ENCODE peak calls at places on chromosomes 2 and 18, in five cellular contexts. One of them, this sample, is unnamed.
A peak's percentile ranks its signal among the peaks of the same experiment; 100 is the strongest.

GRCh38 chr2:19733951-19734425 is 167.8 kb downstream of the TTC32 start:
- DNase-seq in MM.1S: no peak
- DNase-seq in K562: no peak
- DNase-seq in prostate gland: no peak
- DNase-seq in foreskin fibroblast: peak; percentile 63
- DNase-seq in this sample: no peak

GRCh38 chr2:65731476-65731875 is 299.1 kb upstream of the SPRED2 start:
- DNase-seq in K562: peak; percentile 33
- DNase-seq in MM.1S: no peak
- DNase-seq in foreskin fibroblast: no peak
- DNase-seq in prostate gland: no peak
- DNase-seq in this sample: no peak

GRCh38 chr2:98588880-98589425 is 19.4 kb downstream of the COA5 start:
- DNase-seq in MM.1S: no peak
- DNase-seq in K562: no peak
- DNase-seq in prostate gland: no peak
- DNase-seq in foreskin fibroblast: no peak
- DNase-seq in this sample: no peak

GRCh38 chr2:177489719-177490301 is 97.2 kb downstream of the AGPS start:
- DNase-seq in MM.1S: peak; percentile 21
- DNase-seq in prostate gland: no peak
- DNase-seq in foreskin fibroblast: peak; percentile 6
- DNase-seq in K562: peak; percentile 35
- DNase-seq in this sample: no peak

GRCh38 chr2:110755494-110756078 is 23.2 kb downstream of the ACOXL start:
- DNase-seq in MM.1S: peak; percentile 41
- DNase-seq in K562: no peak
- DNase-seq in prostate gland: no peak
- DNase-seq in foreskin fibroblast: no peak
- DNase-seq in this sample: no peak

GRCh38 chr2:84338069-84338468 is 121.0 kb downstream of the SUCLG1 start:
- DNase-seq in foreskin fibroblast: peak; percentile 39
- DNase-seq in MM.1S: no peak
- DNase-seq in prostate gland: no peak
- DNase-seq in K562: no peak
- DNase-seq in this sample: no peak

GRCh38 chr2:132943829-132944228 is 273.8 kb upstream of the LYPD1 start:
- DNase-seq in K562: no peak
- DNase-seq in MM.1S: no peak
- DNase-seq in prostate gland: no peak
- DNase-seq in foreskin fibroblast: no peak
- DNase-seq in this sample: no peak

GRCh38 chr2:148875387-148876051 is 492 bp downstream of the KIF5C start:
- DNase-seq in K562: no peak
- DNase-seq in foreskin fibroblast: no peak
- DNase-seq in MM.1S: no peak
- DNase-seq in prostate gland: no peak
- DNase-seq in this sample: no peak

GRCh38 chr2:27356056-27356381 is 545 bp downstream of the GTF3C2 start:
- DNase-seq in foreskin fibroblast: no peak
- DNase-seq in prostate gland: no peak
- DNase-seq in K562: peak; percentile 86
- DNase-seq in MM.1S: no peak
- DNase-seq in this sample: peak; percentile 84

GRCh38 chr2:179251865-179252264 is 12.8 kb downstream of the SESTD1 start:
- DNase-seq in prostate gland: no peak
- DNase-seq in foreskin fibroblast: no peak
- DNase-seq in MM.1S: no peak
- DNase-seq in K562: no peak
- DNase-seq in this sample: no peak

GRCh38 chr2:26455801-26456700 is 21.9 kb downstream of the OTOF start:
- DNase-seq in MM.1S: no peak
- DNase-seq in prostate gland: no peak
- DNase-seq in K562: no peak
- DNase-seq in foreskin fibroblast: no peak
- DNase-seq in this sample: no peak

GRCh38 chr2:136653836-136654235 is 111.5 kb upstream of the THSD7B start:
- DNase-seq in MM.1S: no peak
- DNase-seq in K562: no peak
- DNase-seq in prostate gland: peak; percentile 94
- DNase-seq in foreskin fibroblast: no peak
- DNase-seq in this sample: no peak

GRCh38 chr2:238326801-238327365 is 6.6 kb downstream of the TRAF3IP1 start:
- DNase-seq in foreskin fibroblast: peak; percentile 61
- DNase-seq in K562: no peak
- DNase-seq in prostate gland: no peak
- DNase-seq in MM.1S: no peak
- DNase-seq in this sample: no peak

GRCh38 chr2:54641988-54642387 is 81.5 kb upstream of the EML6 start:
- DNase-seq in K562: no peak
- DNase-seq in foreskin fibroblast: no peak
- DNase-seq in MM.1S: no peak
- DNase-seq in prostate gland: no peak
- DNase-seq in this sample: no peak

GRCh38 chr2:54558188-54558975 is 102.3 kb downstream of the SPTBN1 start:
- DNase-seq in foreskin fibroblast: peak; percentile 69
- DNase-seq in K562: peak; percentile 89
- DNase-seq in prostate gland: peak; percentile 67
- DNase-seq in MM.1S: peak; percentile 73
- DNase-seq in this sample: peak; percentile 86

GRCh38 chr18:75070625-75071483 is 138.1 kb downstream of the PTGR3 start:
- DNase-seq in prostate gland: peak; percentile 54
- DNase-seq in MM.1S: no peak
- DNase-seq in foreskin fibroblast: peak; percentile 64
- DNase-seq in K562: peak; percentile 16
- DNase-seq in this sample: no peak

GRCh38 chr18:80126797-80127196 is 17.7 kb downstream of the ADNP2 start:
- DNase-seq in foreskin fibroblast: no peak
- DNase-seq in prostate gland: no peak
- DNase-seq in K562: no peak
- DNase-seq in MM.1S: no peak
- DNase-seq in this sample: no peak

GRCh38 chr2:3618367-3618766 is 23.5 kb downstream of the COLEC11 start:
- DNase-seq in MM.1S: no peak
- DNase-seq in foreskin fibroblast: no peak
- DNase-seq in prostate gland: no peak
- DNase-seq in K562: no peak
- DNase-seq in this sample: no peak

GRCh38 chr2:233267516-233268245 is 16.2 kb downstream of the ATG16L1 start:
- DNase-seq in foreskin fibroblast: no peak
- DNase-seq in prostate gland: no peak
- DNase-seq in MM.1S: peak; percentile 92
- DNase-seq in K562: no peak
- DNase-seq in this sample: no peak

GRCh38 chr2:10285578-10286198 is 17.0 kb upstream of the HPCAL1 start:
- DNase-seq in K562: no peak
- DNase-seq in prostate gland: peak; percentile 35
- DNase-seq in foreskin fibroblast: peak; percentile 69
- DNase-seq in MM.1S: no peak
- DNase-seq in this sample: peak; percentile 90

GRCh38 chr2:217937446-217937845 is 65.3 kb downstream of the TNS1 start:
- DNase-seq in MM.1S: no peak
- DNase-seq in prostate gland: no peak
- DNase-seq in K562: no peak
- DNase-seq in foreskin fibroblast: no peak
- DNase-seq in this sample: peak; percentile 57

GRCh38 chr2:143841935-143842334 is 678.0 kb downstream of the ZEB2 start:
- DNase-seq in K562: peak; percentile 14
- DNase-seq in foreskin fibroblast: no peak
- DNase-seq in prostate gland: no peak
- DNase-seq in MM.1S: no peak
- DNase-seq in this sample: no peak

DNA sequence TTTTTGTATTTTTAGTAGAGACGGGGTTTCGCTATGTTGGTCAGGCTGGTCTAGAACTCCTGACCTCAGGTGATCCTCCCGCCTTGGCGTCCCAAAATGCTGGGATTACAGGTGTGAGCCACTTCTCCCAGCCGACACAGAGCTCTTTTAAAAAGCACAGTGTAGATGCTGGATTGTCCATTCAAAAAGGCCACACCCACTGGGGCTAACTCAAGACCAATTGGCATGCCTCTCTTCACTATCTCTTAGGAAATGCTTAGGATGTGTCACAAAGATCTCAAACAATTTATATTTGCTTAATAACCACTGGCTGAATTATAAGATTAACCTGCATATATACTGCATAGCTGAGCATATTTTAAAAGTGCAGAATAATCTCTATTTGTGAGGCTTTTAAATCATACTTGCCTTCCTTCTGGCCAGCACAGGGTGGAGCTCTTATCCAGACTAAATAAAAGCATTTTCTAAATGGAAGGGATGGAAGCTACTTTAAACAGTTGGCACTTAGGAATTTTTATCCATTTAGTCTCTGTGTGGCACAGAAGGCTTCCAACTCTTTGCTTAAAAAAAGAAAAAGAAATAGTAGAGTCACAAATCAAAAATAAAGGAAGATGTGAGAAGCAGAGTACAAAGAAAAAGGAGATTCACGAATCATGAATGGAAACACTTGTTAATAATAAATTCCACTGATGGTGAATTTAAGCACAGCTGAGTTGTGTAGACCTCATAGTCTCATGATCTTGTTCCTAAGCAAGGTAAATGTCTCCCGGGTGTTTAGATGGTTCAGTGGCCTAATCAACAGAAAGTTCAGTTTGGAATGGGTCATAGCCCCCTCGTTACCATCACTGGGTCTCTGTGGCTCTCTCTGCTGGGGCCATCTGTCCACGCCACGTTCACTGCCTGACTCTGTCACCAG is 22.4 kb downstream of the CRYGD start:
- DNase-seq in K562: peak; percentile 13
- DNase-seq in prostate gland: no peak
- DNase-seq in foreskin fibroblast: no peak
- DNase-seq in MM.1S: no peak
- DNase-seq in this sample: no peak
- TF ChIP-seq CTCF in K562: peak; percentile 14
- TF ChIP-seq CTCF in prostate gland: peak; percentile 24
- TF ChIP-seq CTCF in foreskin fibroblast: no peak
- TF ChIP-seq CTCF in MM.1S: peak; percentile 15
- TF ChIP-seq CTCF in this sample: no peak

GRCh38 chr2:129747500-129748125 is 231.9 kb upstream of the RAB6C start:
- DNase-seq in MM.1S: no peak
- DNase-seq in K562: no peak
- DNase-seq in foreskin fibroblast: no peak
- DNase-seq in prostate gland: no peak
- DNase-seq in this sample: no peak

GRCh38 chr2:129751409-129751808 is 228.1 kb upstream of the RAB6C start:
- DNase-seq in foreskin fibroblast: no peak
- DNase-seq in MM.1S: no peak
- DNase-seq in K562: no peak
- DNase-seq in prostate gland: no peak
- DNase-seq in this sample: no peak

GRCh38 chr2:129744649-129745048 is 234.8 kb upstream of the RAB6C start:
- DNase-seq in K562: no peak
- DNase-seq in MM.1S: no peak
- DNase-seq in prostate gland: no peak
- DNase-seq in foreskin fibroblast: no peak
- DNase-seq in this sample: no peak

GRCh38 chr2:129748250-129748649 is 231.2 kb upstream of the RAB6C start:
- DNase-seq in K562: no peak
- DNase-seq in foreskin fibroblast: no peak
- DNase-seq in MM.1S: no peak
- DNase-seq in prostate gland: no peak
- DNase-seq in this sample: no peak

GRCh38 chr2:129748653-129749052 is 230.8 kb upstream of the RAB6C start:
- DNase-seq in prostate gland: peak; percentile 31
- DNase-seq in MM.1S: peak; percentile 23
- DNase-seq in K562: peak; percentile 23
- DNase-seq in foreskin fibroblast: no peak
- DNase-seq in this sample: no peak
- TF ChIP-seq CTCF in prostate gland: peak; percentile 35
- TF ChIP-seq CTCF in MM.1S: peak; percentile 15
- TF ChIP-seq CTCF in K562: peak; percentile 24
- TF ChIP-seq CTCF in foreskin fibroblast: no peak
- TF ChIP-seq CTCF in this sample: no peak

GRCh38 chr2:150530168-150530567 is 42.7 kb upstream of the RND3 start:
- DNase-seq in K562: no peak
- DNase-seq in prostate gland: no peak
- DNase-seq in MM.1S: no peak
- DNase-seq in foreskin fibroblast: no peak
- DNase-seq in this sample: no peak

GRCh38 chr2:150526006-150526405 is 38.5 kb upstream of the RND3 start:
- DNase-seq in prostate gland: no peak
- DNase-seq in foreskin fibroblast: no peak
- DNase-seq in MM.1S: no peak
- DNase-seq in K562: no peak
- DNase-seq in this sample: no peak

GRCh38 chr2:150528861-150529801 is 41.7 kb upstream of the RND3 start:
- DNase-seq in prostate gland: no peak
- DNase-seq in MM.1S: peak; percentile 63
- DNase-seq in K562: no peak
- DNase-seq in foreskin fibroblast: peak; percentile 84
- DNase-seq in this sample: no peak

GRCh38 chr2:150522269-150522668 is 34.8 kb upstream of the RND3 start:
- DNase-seq in prostate gland: no peak
- DNase-seq in K562: no peak
- DNase-seq in MM.1S: no peak
- DNase-seq in foreskin fibroblast: no peak
- DNase-seq in this sample: no peak

DNA sequence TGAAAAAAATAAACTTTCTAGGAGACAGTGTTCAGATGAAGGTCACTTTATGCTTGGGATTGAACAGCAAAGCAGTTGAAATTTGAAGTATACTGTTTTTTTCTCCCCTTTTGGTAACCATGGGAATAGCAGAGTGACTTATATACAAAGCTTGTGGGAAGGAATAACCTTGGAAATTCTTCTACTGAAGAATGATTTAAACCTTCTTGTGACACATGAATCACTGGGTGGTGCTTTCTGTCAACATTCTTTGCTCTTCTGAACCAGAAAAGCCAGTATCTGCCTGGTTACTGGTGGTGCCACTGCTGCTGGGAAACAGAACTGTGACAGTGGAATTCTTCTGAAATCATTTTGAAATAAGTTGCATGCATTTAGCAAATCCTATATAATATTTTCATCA is 39.4 kb upstream of the RND3 start:
- DNase-seq in prostate gland: peak; percentile 24
- DNase-seq in K562: no peak
- DNase-seq in foreskin fibroblast: peak; percentile 89
- DNase-seq in MM.1S: no peak
- DNase-seq in this sample: no peak
- TF ChIP-seq CTCF in prostate gland: no peak
- TF ChIP-seq CTCF in K562: no peak
- TF ChIP-seq CTCF in foreskin fibroblast: no peak
- TF ChIP-seq CTCF in MM.1S: no peak
- TF ChIP-seq CTCF in this sample: no peak

GRCh38 chr2:166419616-166419934 is 43.8 kb upstream of the SCN9A start:
- DNase-seq in prostate gland: no peak
- DNase-seq in foreskin fibroblast: peak; percentile 24
- DNase-seq in MM.1S: peak; percentile 8
- DNase-seq in K562: peak; percentile 68
- DNase-seq in this sample: no peak
- TF ChIP-seq CTCF in prostate gland: no peak
- TF ChIP-seq CTCF in foreskin fibroblast: peak; percentile 38
- TF ChIP-seq CTCF in MM.1S: peak; percentile 40
- TF ChIP-seq CTCF in K562: peak; percentile 64
- TF ChIP-seq CTCF in this sample: peak; percentile 14